ENCODE peak calls at places on chromosomes 3 and 15, in seven cellular contexts. K is ovary; M is psoas muscle; B is heart right ventricle; Z is OCI-LY7; N is GM06990; G is CD8-positive, alpha-beta memory T cell. Y is an unnamed sample. For H3K36me3, the result is how much of the 10 kb centered on the place peaks cover.

GRCh38 chr3:177527182-177527581 is 329.9 kb upstream of the TBL1XR1 start:
- DNase-seq in B (no peak), Z (no peak), N (no peak), K (no peak), G (no peak), M (no peak), Y (no peak)

GRCh38 chr15:93111451-93111850 is 22.4 kb upstream of the RGMA start:
- DNase-seq in B (no peak), Z (no peak), N (no peak), K (no peak), G (no peak), M (no peak), Y (no peak)

GRCh38 chr15:76972420-76973361 is 22.2 kb upstream of the PSTPIP1 start:
- DNase-seq in K (peak), M (no peak), B (no peak), N (no peak), Z (no peak), G (no peak), Y (no peak)

GRCh38 chr15:101684384-101684783 is 32.2 kb upstream of the TM2D3 start:
- DNase-seq in K (no peak), N (no peak), M (no peak), B (no peak), G (no peak), Z (no peak), Y (no peak)

GRCh38 chr3:30775070-30775469 is 119.4 kb downstream of the GADL1 start:
- DNase-seq in M (no peak), Z (no peak), N (no peak), G (no peak), K (no peak), B (no peak), Y (no peak)

GRCh38 chr3:71191031-71191482 is 392.5 kb downstream of the FOXP1 start:
- DNase-seq in Z (no peak), K (no peak), G (no peak), B (no peak), N (no peak), M (no peak), Y (no peak)

GRCh38 chr3:47512416-47513124 is 942 bp downstream of the ELP6 start:
- DNase-seq in Z (peak), M (peak), K (peak), N (peak), G (no peak), B (peak), Y (peak)

GRCh38 chr15:56051700-56052099 is 58.3 kb upstream of the NEDD4 start:
- DNase-seq in B (no peak), N (no peak), K (no peak), G (no peak), Z (no peak), M (no peak), Y (no peak)

GRCh38 chr3:170726976-170727661 is 141.2 kb upstream of the SLC7A14 start:
- DNase-seq in G (no peak), B (no peak), M (no peak), Z (no peak), N (no peak), K (no peak), Y (no peak)

GRCh38 chr3:64627471-64628321 is 60.1 kb downstream of the ADAMTS9 start:
- DNase-seq in M (no peak), N (no peak), G (no peak), K (no peak), B (no peak), Z (no peak), Y (no peak)

GRCh38 chr3:23991236-23992050 is 46.4 kb downstream of the NR1D2 start:
- DNase-seq in B (no peak), G (no peak), N (no peak), K (no peak), Z (no peak), M (no peak), Y (no peak)

GRCh38 chr15:99692825-99693224 is 40.4 kb downstream of the LYSMD4 start:
- DNase-seq in G (no peak), M (no peak), K (no peak), B (no peak), N (no peak), Z (no peak), Y (no peak)

GRCh38 chr3:196868297-196868661 is 559 bp downstream of the SENP5 start:
- DNase-seq in K (no peak), B (no peak), Z (peak), N (no peak), M (no peak), G (peak), Y (no peak)

GRCh38 chr3:193207290-193207689 is 33.7 kb upstream of the PLAAT1 start:
- DNase-seq in M (no peak), Z (no peak), K (no peak), G (no peak), N (no peak), B (no peak), Y (no peak)

GRCh38 chr3:123147754-123148535 is 53.8 kb upstream of the SEC22A start:
- DNase-seq in Z (no peak), N (no peak), B (no peak), M (no peak), K (no peak), G (no peak), Y (no peak)

GRCh38 chr3:184725176-184725575 is 13.3 kb upstream of the MAGEF1 start:
- DNase-seq in Z (no peak), M (no peak), N (no peak), K (no peak), G (no peak), B (no peak), Y (no peak)

GRCh38 chr3:184016820-184017671 is 638 bp downstream of the ABCC5 start:
- DNase-seq in B (peak), Z (peak), M (peak), G (no peak), N (peak), K (peak), Y (peak)

GRCh38 chr3:76383781-76384180 is 598.4 kb upstream of the ZNF717 start:
- DNase-seq in N (no peak), K (no peak), M (no peak), B (no peak), G (no peak), Z (no peak), Y (no peak)

DNA sequence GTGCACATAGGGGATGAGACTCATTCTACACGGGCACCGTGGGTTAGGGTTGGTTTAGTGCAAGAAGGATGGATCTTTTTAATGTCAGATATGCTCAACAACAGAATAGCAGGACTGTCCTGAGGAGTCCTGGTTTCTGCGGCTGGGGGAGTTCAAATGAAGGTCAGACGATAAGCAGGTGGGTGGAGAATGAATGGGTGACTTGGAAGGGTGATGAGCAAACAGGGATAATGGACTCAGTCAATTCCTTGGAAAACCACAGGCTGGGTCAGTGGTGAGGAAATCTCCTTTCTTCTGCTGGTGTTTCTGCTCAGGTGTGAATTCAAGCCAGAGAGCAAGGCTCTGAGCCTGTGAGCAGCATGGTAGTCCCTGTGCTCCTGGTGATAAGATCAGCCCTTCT is 59.9 kb downstream of the MESD start:
- DNase-seq in N (no peak), K (no peak), G (no peak), B (no peak), M (no peak), Z (no peak), Y (no peak)
- H3K36me3 ChIP-seq in N (under half), K (under half), G (under half), B (under half), M (under half), Z (under half), Y (under half)

GRCh38 chr3:171733561-171733960 is 76.7 kb downstream of the PLD1 start:
- DNase-seq in B (no peak), M (no peak), N (no peak), G (no peak), K (no peak), Z (no peak), Y (no peak)

GRCh38 chr3:171736556-171736955 is 73.7 kb downstream of the PLD1 start:
- DNase-seq in B (no peak), G (no peak), N (no peak), Z (no peak), M (no peak), K (no peak), Y (no peak)

GRCh38 chr3:171729452-171730334 is 80.6 kb downstream of the PLD1 start:
- DNase-seq in Z (no peak), M (no peak), B (no peak), G (no peak), N (no peak), K (no peak), Y (no peak)

GRCh38 chr3:171732741-171733140 is 77.5 kb downstream of the PLD1 start:
- DNase-seq in M (no peak), Z (no peak), B (no peak), G (no peak), K (no peak), N (no peak), Y (no peak)
- H3K36me3 ChIP-seq in M (under half), Z (under half), B (half or more), G (under half), K (under half), N (under half), Y (under half)

GRCh38 chr3:142354076-142354475 is 93.8 kb downstream of the XRN1 start:
- DNase-seq in M (no peak), G (no peak), B (no peak), K (no peak), Z (no peak), N (no peak), Y (no peak)

GRCh38 chr3:142356818-142357217 is 91.0 kb downstream of the XRN1 start:
- DNase-seq in N (peak), Z (no peak), B (no peak), K (no peak), M (no peak), G (no peak), Y (no peak)

GRCh38 chr3:142355692-142356091 is 92.1 kb downstream of the XRN1 start:
- DNase-seq in G (no peak), Z (no peak), M (no peak), K (no peak), B (no peak), N (peak), Y (no peak)

GRCh38 chr3:142363936-142364467 is 83.8 kb downstream of the XRN1 start:
- DNase-seq in M (no peak), G (no peak), K (no peak), Z (no peak), B (no peak), N (no peak), Y (no peak)

DNA sequence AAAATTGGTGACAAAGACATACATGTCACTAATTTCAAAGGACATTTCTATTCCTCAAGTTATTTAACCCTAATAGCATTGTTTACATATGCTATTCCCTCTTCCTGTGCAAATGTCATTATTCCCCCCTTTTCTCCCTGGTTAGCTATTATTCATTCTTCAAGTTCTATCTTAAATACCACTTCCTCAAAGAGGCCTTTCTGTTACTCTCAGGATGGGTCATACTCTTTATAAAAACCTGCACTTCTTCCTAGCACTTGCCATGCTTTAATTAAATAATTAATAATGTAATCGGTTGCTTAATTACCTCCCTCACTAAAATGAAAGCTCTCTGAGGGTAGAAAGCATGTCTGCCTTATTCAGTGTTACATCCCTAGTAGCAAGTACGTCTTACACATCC is 88.5 kb downstream of the XRN1 start:
- DNase-seq in Z (no peak), N (no peak), G (no peak), K (no peak), M (no peak), B (no peak), Y (no peak)
- H3K36me3 ChIP-seq in Z (half or more), N (under half), G (under half), K (under half), M (half or more), B (half or more), Y (half or more)

GRCh38 chr3:68866157-68866556 is 66.2 kb downstream of the TAFA4 start:
- DNase-seq in K (no peak), M (no peak), Z (no peak), N (no peak), G (no peak), B (no peak), Y (no peak)
- H3K36me3 ChIP-seq in K (under half), M (under half), Z (under half), N (under half), G (under half), B (under half), Y (under half)

GRCh38 chr3:32160706-32161105 is 54.3 kb downstream of the GPD1L start:
- DNase-seq in B (no peak), G (no peak), N (no peak), Z (no peak), M (no peak), K (no peak), Y (no peak)

GRCh38 chr3:32153414-32154016 is 47.1 kb downstream of the GPD1L start:
- DNase-seq in N (no peak), B (no peak), Z (no peak), G (no peak), M (no peak), K (no peak), Y (no peak)

GRCh38 chr3:32154180-32154579 is 47.8 kb downstream of the GPD1L start:
- DNase-seq in Z (peak), K (no peak), N (no peak), B (no peak), G (no peak), M (no peak), Y (no peak)

GRCh38 chr3:32157600-32158264 is 51.3 kb downstream of the GPD1L start:
- DNase-seq in B (no peak), N (no peak), K (no peak), M (no peak), Z (no peak), G (no peak), Y (no peak)

GRCh38 chr3:32155117-32155516 is 48.7 kb downstream of the GPD1L start:
- DNase-seq in M (no peak), G (no peak), N (no peak), B (no peak), Z (no peak), K (no peak), Y (no peak)
- H3K36me3 ChIP-seq in M (half or more), G (under half), N (under half), B (half or more), Z (under half), K (under half), Y (half or more)

GRCh38 chr3:38129058-38129457 is 7.9 kb downstream of the ACAA1 start:
- DNase-seq in B (no peak), K (no peak), M (no peak), G (no peak), Z (no peak), N (no peak), Y (peak)

GRCh38 chr3:38126121-38126892 is 10.6 kb downstream of the ACAA1 start:
- DNase-seq in Z (no peak), G (no peak), M (no peak), N (no peak), K (no peak), B (no peak), Y (no peak)

GRCh38 chr3:38127611-38128302 is 9.2 kb downstream of the ACAA1 start:
- DNase-seq in B (no peak), G (no peak), Z (no peak), N (no peak), M (no peak), K (no peak), Y (no peak)

GRCh38 chr3:38130219-38130618 is 6.7 kb downstream of the ACAA1 start:
- DNase-seq in G (no peak), N (no peak), K (no peak), M (no peak), B (no peak), Z (no peak), Y (no peak)

DNA sequence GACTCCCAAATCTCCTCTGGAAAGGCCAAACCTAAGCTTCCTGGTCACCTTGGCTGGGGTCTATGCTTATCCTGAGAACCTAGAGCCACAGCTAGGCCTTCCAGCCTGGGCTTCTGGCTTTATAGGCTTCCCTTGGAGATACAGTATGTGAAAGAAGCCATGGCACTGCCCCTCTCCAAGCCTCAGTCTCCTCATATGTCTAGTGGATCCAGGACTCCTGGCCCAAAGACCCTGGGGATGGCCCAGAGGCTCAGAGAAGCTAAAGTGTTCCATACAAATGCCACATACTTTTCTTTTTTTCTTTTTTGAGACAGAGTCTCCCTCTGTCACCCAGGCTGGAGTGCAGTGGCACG is 8.6 kb downstream of the ACAA1 start:
- DNase-seq in Z (no peak), K (no peak), M (no peak), N (no peak), G (no peak), B (no peak), Y (peak)
- H3K36me3 ChIP-seq in Z (half or more), K (under half), M (half or more), N (under half), G (half or more), B (half or more), Y (half or more)

GRCh38 chr3:66572938-66573710 is 72.3 kb upstream of the LRIG1 start:
- DNase-seq in Z (peak), G (no peak), M (no peak), B (no peak), N (no peak), K (no peak), Y (no peak)

GRCh38 chr3:66582721-66583141 is 81.9 kb upstream of the LRIG1 start:
- DNase-seq in M (no peak), K (no peak), B (no peak), Z (peak), G (peak), N (peak), Y (no peak)

GRCh38 chr3:66574091-66574490 is 73.3 kb upstream of the LRIG1 start:
- DNase-seq in B (no peak), N (no peak), Z (no peak), G (no peak), M (no peak), K (no peak), Y (no peak)

GRCh38 chr3:66581261-66581660 is 80.4 kb upstream of the LRIG1 start:
- DNase-seq in G (no peak), K (no peak), N (no peak), Z (no peak), M (no peak), B (no peak), Y (no peak)

GRCh38 chr3:66577804-66578203 is 77.0 kb upstream of the LRIG1 start:
- DNase-seq in N (no peak), M (no peak), B (no peak), Z (no peak), G (no peak), K (no peak), Y (no peak)
- H3K36me3 ChIP-seq in N (under half), M (under half), B (under half), Z (under half), G (under half), K (under half), Y (under half)